ENCODE peak calls at places on chromosomes 4 and X, in seven cellular contexts. X, Z, T, J, I, N and U are unnamed samples. For H3K4me1, the result is how much of the 10 kb centered on the place peaks cover.

GRCh38 chrX:35670894-35671293 is 127.2 kb upstream of the MAGEB16 start:
- DNase-seq in Z (no peak), X (no peak), N (no peak), I (no peak), J (no peak), T (no peak), U (no peak)

GRCh38 chrX:41543022-41543421 is 95.9 kb downstream of the NYX start:
- DNase-seq in I (no peak), T (no peak), X (no peak), J (no peak), N (no peak), Z (no peak), U (no peak)

GRCh38 chr4:185204238-185204910 is 574 bp upstream of the CFAP97 start:
- DNase-seq in J (no peak), N (no peak), Z (no peak), T (peak), I (no peak), X (peak), U (no peak)

GRCh38 chr4:155399974-155400697 is 23.4 kb upstream of the MAP9 start:
- DNase-seq in J (no peak), Z (no peak), I (no peak), T (no peak), N (no peak), X (no peak), U (no peak)

GRCh38 chrX:24314019-24314635 is at the start of gene SUPT20HL2:
- DNase-seq in X (no peak), J (no peak), I (no peak), T (no peak), N (no peak), Z (no peak), U (no peak)

GRCh38 chr4:140237616-140238352 is 83.8 kb upstream of the MAML3 start:
- DNase-seq in I (peak), Z (peak), X (peak), J (peak), N (peak), T (peak), U (peak)

GRCh38 chr4:186693159-186693815 is 30.4 kb downstream of the FAT1 start:
- DNase-seq in J (peak), Z (peak), I (peak), X (peak), T (peak), N (peak), U (no peak)

GRCh38 chr4:125837493-125838238 is 522.9 kb downstream of the FAT4 start:
- DNase-seq in T (no peak), X (no peak), I (no peak), Z (no peak), J (no peak), N (no peak), U (no peak)

GRCh38 chrX:106404512-106404911 is 207.3 kb upstream of the RADX start:
- DNase-seq in X (no peak), N (no peak), Z (no peak), J (no peak), I (no peak), T (no peak), U (no peak)

GRCh38 chrX:29952016-29952415 is 263.3 kb upstream of the MAGEB2 start:
- DNase-seq in X (no peak), I (no peak), J (no peak), Z (no peak), T (peak), N (no peak), U (no peak)

GRCh38 chrX:68490644-68491043 is 8.2 kb upstream of the YIPF6 start:
- DNase-seq in I (no peak), J (no peak), X (no peak), T (peak), Z (no peak), N (no peak), U (no peak)

GRCh38 chrX:37509349-37509748 is 62.1 kb upstream of the LANCL3 start:
- DNase-seq in X (no peak), N (no peak), T (peak), Z (no peak), J (no peak), I (no peak), U (no peak)

GRCh38 chrX:138710311-138710791 is 1.2 kb downstream of the FGF13 start:
- DNase-seq in X (peak), J (no peak), N (peak), T (no peak), I (no peak), Z (peak), U (no peak)

GRCh38 chrX:134002921-134003615 is 17.7 kb upstream of the GPC3 start:
- DNase-seq in Z (no peak), X (no peak), N (no peak), I (no peak), T (no peak), J (no peak), U (no peak)

GRCh38 chrX:122565952-122566351 is 618.1 kb upstream of the GRIA3 start:
- DNase-seq in I (no peak), T (peak), Z (peak), X (no peak), J (no peak), N (no peak), U (no peak)

GRCh38 chr4:137000432-137000831 is 531.9 kb downstream of the PCDH18 start:
- DNase-seq in N (peak), Z (no peak), I (no peak), T (no peak), J (no peak), X (no peak), U (no peak)

GRCh38 chrX:39899059-39899458 is 198.7 kb downstream of the BCOR start:
- DNase-seq in T (no peak), X (no peak), J (no peak), Z (no peak), N (no peak), I (no peak), U (no peak)
- H3K4me1 ChIP-seq in T (under half), X (under half), J (under half), Z (under half), N (under half), I (under half), U (half or more)

DNA sequence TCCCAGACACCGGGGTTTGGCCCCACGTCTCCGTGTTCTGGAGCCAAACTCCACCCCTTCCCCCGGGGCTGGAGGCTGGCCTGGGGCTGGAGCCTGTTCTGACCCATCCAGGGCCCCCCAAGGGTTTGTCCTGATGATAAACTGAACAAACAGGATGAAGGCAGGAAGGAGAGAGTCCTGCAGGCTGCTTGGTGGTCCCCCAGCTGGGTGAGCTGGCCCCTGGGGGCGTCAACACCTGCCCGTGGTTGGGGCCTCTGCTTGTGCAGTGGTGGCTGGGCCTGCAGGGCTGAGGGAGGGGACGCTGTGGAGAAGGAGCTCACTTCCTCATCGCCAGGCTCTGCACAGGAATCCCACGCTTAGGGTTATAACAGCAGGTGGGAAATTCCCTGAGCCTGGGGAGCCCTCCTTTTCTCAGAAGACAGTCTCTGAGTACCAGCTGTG is 2.3 kb downstream of the SH3TC1 start:
- DNase-seq in Z (no peak), T (no peak), I (no peak), X (no peak), J (no peak), N (no peak), U (no peak)
- H3K4me1 ChIP-seq in Z (under half), T (under half), I (under half), X (under half), J (under half), N (under half), U (half or more)

GRCh38 chr4:133148690-133149363 is at the start of gene PCDH10:
- DNase-seq in Z (peak), X (peak), J (peak), N (peak), T (peak), I (peak), U (no peak)

GRCh38 chr4:133149364-133149695 is 236 bp downstream of the PCDH10 start:
- DNase-seq in I (no peak), Z (no peak), N (no peak), X (no peak), J (no peak), T (no peak), U (no peak)

GRCh38 chr4:133147365-133147821 is 1.7 kb upstream of the PCDH10 start:
- DNase-seq in I (no peak), N (no peak), X (peak), Z (no peak), T (peak), J (peak), U (no peak)

GRCh38 chr4:133146574-133147198 is 2.4 kb upstream of the PCDH10 start:
- DNase-seq in T (peak), J (peak), Z (no peak), I (no peak), X (peak), N (no peak), U (no peak)

DNA sequence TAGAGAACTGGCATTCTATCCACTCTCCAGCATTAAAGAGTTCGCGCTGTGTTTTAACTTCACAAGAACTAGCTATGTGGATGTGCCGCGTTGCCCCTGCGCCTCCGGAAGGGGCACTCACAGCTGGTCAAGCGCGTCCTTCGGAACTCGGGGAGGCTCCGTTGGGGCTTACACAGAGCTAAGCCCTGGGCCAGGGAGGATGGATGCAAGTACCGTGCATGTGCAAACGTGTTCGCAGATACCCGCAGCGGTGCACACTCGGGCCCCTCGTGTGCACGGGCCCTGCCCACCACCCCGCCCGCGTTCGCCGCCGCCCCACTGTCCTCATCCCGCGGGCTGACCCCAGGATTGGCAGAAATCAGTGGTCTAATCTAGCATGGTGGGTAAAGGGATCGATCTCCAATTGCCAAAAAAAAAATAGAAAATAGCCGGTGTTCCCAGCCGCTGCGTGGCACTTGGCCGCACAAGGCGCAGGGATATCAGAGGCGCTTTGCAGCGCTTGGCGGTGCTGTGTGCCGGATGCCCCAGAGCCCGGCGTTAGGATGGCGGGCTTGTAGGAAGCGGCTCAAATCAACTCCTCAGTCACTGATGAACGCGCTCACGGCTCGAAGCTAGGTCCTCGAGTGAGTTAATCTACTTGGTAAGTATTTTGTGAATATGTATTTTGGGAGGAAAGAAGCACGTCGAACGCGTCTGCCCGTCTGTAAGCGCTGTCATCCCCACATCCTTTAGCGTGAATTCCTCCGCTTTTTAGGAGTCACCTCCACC is 988 bp upstream of the PCDH10 start:
- DNase-seq in N (no peak), J (peak), I (no peak), Z (no peak), T (peak), X (peak), U (no peak)
- H3K4me1 ChIP-seq in N (under half), J (under half), I (under half), Z (half or more), T (under half), X (under half), U (half or more)

GRCh38 chr4:24837781-24838180 is 42.4 kb downstream of the SOD3 start:
- DNase-seq in X (no peak), Z (no peak), J (no peak), T (no peak), I (no peak), N (no peak), U (no peak)

GRCh38 chr4:24843121-24843520 is 47.7 kb downstream of the SOD3 start:
- DNase-seq in N (no peak), X (no peak), T (no peak), Z (no peak), J (no peak), I (no peak), U (no peak)

GRCh38 chr4:24840826-24841587 is 45.6 kb downstream of the SOD3 start:
- DNase-seq in J (no peak), X (no peak), T (no peak), N (no peak), Z (no peak), I (no peak), U (no peak)

GRCh38 chr4:24842356-24842755 is 47.0 kb downstream of the SOD3 start:
- DNase-seq in I (no peak), Z (no peak), X (no peak), J (no peak), N (no peak), T (no peak), U (no peak)

GRCh38 chr4:24840362-24840761 is 45.0 kb downstream of the SOD3 start:
- DNase-seq in T (no peak), X (no peak), N (no peak), J (no peak), I (no peak), Z (no peak), U (no peak)
- H3K4me1 ChIP-seq in T (under half), X (under half), N (under half), J (under half), I (under half), Z (under half), U (under half)

GRCh38 chr4:48779095-48779997 is 733 bp downstream of the FRYL start:
- DNase-seq in N (peak), I (peak), X (peak), T (peak), Z (peak), J (peak), U (peak)
- H3K4me1 ChIP-seq in N (under half), I (under half), X (under half), T (under half), Z (under half), J (under half), U (under half)

DNA sequence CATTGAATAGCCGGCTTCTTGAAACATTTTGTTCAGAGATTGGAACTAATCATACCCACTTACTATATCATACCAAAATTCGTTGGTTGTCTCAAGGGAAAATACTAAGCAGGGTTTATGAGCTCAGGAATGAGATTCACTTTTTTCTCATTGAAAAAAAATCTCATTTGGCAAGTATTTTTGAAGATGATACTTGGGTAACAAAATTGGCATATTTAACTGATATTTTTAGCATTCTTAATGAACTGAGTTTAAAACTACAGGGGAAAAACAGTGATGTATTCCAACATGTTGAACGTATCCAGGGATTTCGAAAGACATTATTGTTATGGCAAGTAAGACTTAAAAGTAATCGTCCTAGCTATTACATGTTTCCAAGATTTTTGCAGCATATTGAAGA is 6.4 kb downstream of the FAM200B start:
- DNase-seq in X (no peak), N (no peak), I (no peak), Z (no peak), J (no peak), T (no peak), U (no peak)
- H3K4me1 ChIP-seq in X (under half), N (under half), I (under half), Z (under half), J (under half), T (half or more), U (under half)